ENCODE peak calls at places on chromosome 21, in seven cellular contexts. One of them, this sample, is unnamed.
A peak's percentile ranks its signal among the peaks of the same experiment; 100 is the strongest.

GRCh38 chr21:45265721-45266517 is 21.8 kb downstream of the POFUT2 start:
- DNase-seq in osteocyte: peak; percentile 82
- DNase-seq in AG08396: no peak
- DNase-seq in lung: no peak
- DNase-seq in pons: no peak
- DNase-seq in HFFc6: no peak
- DNase-seq in lower leg skin: peak; percentile 78
- DNase-seq in this sample: no peak

GRCh38 chr21:8993284-8993942 is 1528.0 kb upstream of the TPTE start:
- DNase-seq in osteocyte: no peak
- DNase-seq in AG08396: no peak
- DNase-seq in lung: no peak
- DNase-seq in pons: no peak
- DNase-seq in HFFc6: no peak
- DNase-seq in lower leg skin: no peak
- DNase-seq in this sample: no peak

GRCh38 chr21:18840239-18840638 is 436.7 kb upstream of the TMPRSS15 start:
- DNase-seq in osteocyte: no peak
- DNase-seq in AG08396: no peak
- DNase-seq in lung: no peak
- DNase-seq in pons: no peak
- DNase-seq in HFFc6: no peak
- DNase-seq in lower leg skin: no peak
- DNase-seq in this sample: peak; percentile 7

GRCh38 chr21:21067375-21067774 is 69.2 kb downstream of the NCAM2 start:
- DNase-seq in osteocyte: no peak
- DNase-seq in AG08396: no peak
- DNase-seq in lung: no peak
- DNase-seq in pons: no peak
- DNase-seq in HFFc6: no peak
- DNase-seq in lower leg skin: no peak
- DNase-seq in this sample: no peak

GRCh38 chr21:36547464-36547863 is 67.5 kb upstream of the CLDN14 start:
- DNase-seq in osteocyte: no peak
- DNase-seq in AG08396: no peak
- DNase-seq in lung: no peak
- DNase-seq in pons: no peak
- DNase-seq in HFFc6: no peak
- DNase-seq in lower leg skin: no peak
- DNase-seq in this sample: no peak

GRCh38 chr21:42009018-42009830 is 936 bp downstream of the ZBTB21 start:
- DNase-seq in osteocyte: no peak
- DNase-seq in AG08396: peak; percentile 50
- DNase-seq in lung: no peak
- DNase-seq in pons: peak; percentile 33
- DNase-seq in HFFc6: peak; percentile 51
- DNase-seq in lower leg skin: peak; percentile 94
- DNase-seq in this sample: peak; percentile 60

GRCh38 chr21:42755031-42755665 is 101.7 kb downstream of the PDE9A start:
- DNase-seq in osteocyte: no peak
- DNase-seq in AG08396: no peak
- DNase-seq in lung: no peak
- DNase-seq in pons: no peak
- DNase-seq in HFFc6: no peak
- DNase-seq in lower leg skin: no peak
- DNase-seq in this sample: no peak

GRCh38 chr21:36211660-36212512 is 55.3 kb downstream of the DOP1B start:
- DNase-seq in osteocyte: no peak
- DNase-seq in AG08396: peak; percentile 82
- DNase-seq in lung: no peak
- DNase-seq in pons: no peak
- DNase-seq in HFFc6: peak; percentile 89
- DNase-seq in lower leg skin: no peak
- DNase-seq in this sample: peak; percentile 68

GRCh38 chr21:42983102-42983501 is 8.7 kb downstream of the PKNOX1 start:
- DNase-seq in osteocyte: no peak
- DNase-seq in AG08396: no peak
- DNase-seq in lung: no peak
- DNase-seq in pons: no peak
- DNase-seq in HFFc6: no peak
- DNase-seq in lower leg skin: no peak
- DNase-seq in this sample: no peak

GRCh38 chr21:25934771-25935224 is 200.0 kb downstream of the GABPA start:
- DNase-seq in osteocyte: no peak
- DNase-seq in AG08396: peak; percentile 78
- DNase-seq in lung: peak; percentile 68
- DNase-seq in pons: peak; percentile 53
- DNase-seq in HFFc6: peak; percentile 92
- DNase-seq in lower leg skin: peak; percentile 91
- DNase-seq in this sample: peak; percentile 33

GRCh38 chr21:16037386-16037785 is 307.6 kb downstream of the USP25 start:
- DNase-seq in osteocyte: no peak
- DNase-seq in AG08396: no peak
- DNase-seq in lung: no peak
- DNase-seq in pons: no peak
- DNase-seq in HFFc6: no peak
- DNase-seq in lower leg skin: no peak
- DNase-seq in this sample: no peak

GRCh38 chr21:40143822-40144525 is 276.7 kb downstream of the PCP4 start:
- DNase-seq in osteocyte: no peak
- DNase-seq in AG08396: peak; percentile 32
- DNase-seq in lung: no peak
- DNase-seq in pons: peak; percentile 61
- DNase-seq in HFFc6: peak; percentile 37
- DNase-seq in lower leg skin: no peak
- DNase-seq in this sample: peak; percentile 30

GRCh38 chr21:45164124-45164511 is 89.7 kb downstream of the ADARB1 start:
- DNase-seq in osteocyte: no peak
- DNase-seq in AG08396: no peak
- DNase-seq in lung: no peak
- DNase-seq in pons: no peak
- DNase-seq in HFFc6: no peak
- DNase-seq in lower leg skin: no peak
- DNase-seq in this sample: no peak

GRCh38 chr21:45580181-45580575 is 37.9 kb upstream of the SLC19A1 start:
- DNase-seq in osteocyte: peak; percentile 49
- DNase-seq in AG08396: no peak
- DNase-seq in lung: peak; percentile 25
- DNase-seq in pons: no peak
- DNase-seq in HFFc6: no peak
- DNase-seq in lower leg skin: peak; percentile 66
- DNase-seq in this sample: no peak

GRCh38 chr21:42010507-42011493 is 640 bp upstream of the ZBTB21 start:
- DNase-seq in osteocyte: peak; percentile 83
- DNase-seq in AG08396: peak; percentile 55
- DNase-seq in lung: peak; percentile 42
- DNase-seq in pons: no peak
- DNase-seq in HFFc6: no peak
- DNase-seq in lower leg skin: no peak
- DNase-seq in this sample: peak; percentile 70

GRCh38 chr21:35581640-35582039 is 478.7 kb downstream of the SETD4 start:
- DNase-seq in osteocyte: no peak
- DNase-seq in AG08396: no peak
- DNase-seq in lung: no peak
- DNase-seq in pons: peak; percentile 52
- DNase-seq in HFFc6: no peak
- DNase-seq in lower leg skin: no peak
- DNase-seq in this sample: no peak

GRCh38 chr21:41247561-41247968 is 69.0 kb upstream of the FAM3B start:
- DNase-seq in osteocyte: peak; percentile 73
- DNase-seq in AG08396: peak; percentile 41
- DNase-seq in lung: peak; percentile 61
- DNase-seq in pons: peak; percentile 12
- DNase-seq in HFFc6: no peak
- DNase-seq in lower leg skin: no peak
- DNase-seq in this sample: peak; percentile 43

GRCh38 chr21:42751866-42752265 is 98.4 kb downstream of the PDE9A start:
- DNase-seq in osteocyte: no peak
- DNase-seq in AG08396: no peak
- DNase-seq in lung: no peak
- DNase-seq in pons: no peak
- DNase-seq in HFFc6: no peak
- DNase-seq in lower leg skin: no peak
- DNase-seq in this sample: no peak

This sample was measured in Caki2.